ENCODE peak calls at places on chromosomes 6 and 20, in seven cellular contexts. One of them, this sample, is unnamed.

GRCh38 chr20:61790116-61790827 is 275.4 kb downstream of the TAF4 start:
- DNase-seq in NCI-H1092 treated with DMSO at 0.1 percent for 48 hours: no peak
- DNase-seq in endothelial cell: no peak
- DNase-seq in iPS-NIHi11: no peak
- DNase-seq in T-helper 22 cell: no peak
- DNase-seq in NCI-H460: no peak
- DNase-seq in progenitor cell of endocrine pancreas: no peak
- DNase-seq in this sample: no peak

GRCh38 chr20:10225439-10226080 is 6.9 kb downstream of the SNAP25 start:
- DNase-seq in progenitor cell of endocrine pancreas: no peak
- DNase-seq in iPS-NIHi11: peak
- DNase-seq in endothelial cell: peak
- DNase-seq in NCI-H460: no peak
- DNase-seq in NCI-H1092 treated with DMSO at 0.1 percent for 48 hours: peak
- DNase-seq in T-helper 22 cell: no peak
- DNase-seq in this sample: no peak

GRCh38 chr20:44170796-44171410 is 16.1 kb downstream of the JPH2 start:
- DNase-seq in T-helper 22 cell: no peak
- DNase-seq in iPS-NIHi11: no peak
- DNase-seq in NCI-H460: no peak
- DNase-seq in NCI-H1092 treated with DMSO at 0.1 percent for 48 hours: no peak
- DNase-seq in progenitor cell of endocrine pancreas: no peak
- DNase-seq in endothelial cell: no peak
- DNase-seq in this sample: no peak

GRCh38 chr6:36825996-36826395 is 13.2 kb downstream of the CPNE5 start:
- DNase-seq in iPS-NIHi11: no peak
- DNase-seq in endothelial cell: no peak
- DNase-seq in NCI-H460: no peak
- DNase-seq in NCI-H1092 treated with DMSO at 0.1 percent for 48 hours: no peak
- DNase-seq in T-helper 22 cell: no peak
- DNase-seq in progenitor cell of endocrine pancreas: no peak
- DNase-seq in this sample: no peak

GRCh38 chr6:50734488-50734887 is 21.2 kb downstream of the TFAP2D start:
- DNase-seq in progenitor cell of endocrine pancreas: no peak
- DNase-seq in NCI-H1092 treated with DMSO at 0.1 percent for 48 hours: no peak
- DNase-seq in NCI-H460: no peak
- DNase-seq in T-helper 22 cell: no peak
- DNase-seq in endothelial cell: no peak
- DNase-seq in iPS-NIHi11: no peak
- DNase-seq in this sample: no peak

GRCh38 chr6:6057442-6058053 is 50.8 kb upstream of the NRN1 start:
- DNase-seq in NCI-H460: peak
- DNase-seq in iPS-NIHi11: peak
- DNase-seq in T-helper 22 cell: no peak
- DNase-seq in endothelial cell: peak
- DNase-seq in NCI-H1092 treated with DMSO at 0.1 percent for 48 hours: peak
- DNase-seq in progenitor cell of endocrine pancreas: no peak
- DNase-seq in this sample: no peak

GRCh38 chr20:2301164-2301622 is 5.4 kb downstream of the TGM3 start:
- DNase-seq in progenitor cell of endocrine pancreas: no peak
- DNase-seq in T-helper 22 cell: no peak
- DNase-seq in endothelial cell: no peak
- DNase-seq in iPS-NIHi11: no peak
- DNase-seq in NCI-H1092 treated with DMSO at 0.1 percent for 48 hours: no peak
- DNase-seq in NCI-H460: peak
- DNase-seq in this sample: no peak

GRCh38 chr6:93177451-93177850 is 241.9 kb downstream of the EPHA7 start:
- DNase-seq in NCI-H460: no peak
- DNase-seq in progenitor cell of endocrine pancreas: no peak
- DNase-seq in T-helper 22 cell: no peak
- DNase-seq in NCI-H1092 treated with DMSO at 0.1 percent for 48 hours: no peak
- DNase-seq in endothelial cell: no peak
- DNase-seq in iPS-NIHi11: no peak
- DNase-seq in this sample: no peak

GRCh38 chr6:80607814-80608391 is 501.4 kb downstream of the BCKDHB start:
- DNase-seq in NCI-H1092 treated with DMSO at 0.1 percent for 48 hours: no peak
- DNase-seq in NCI-H460: peak
- DNase-seq in T-helper 22 cell: no peak
- DNase-seq in iPS-NIHi11: peak
- DNase-seq in progenitor cell of endocrine pancreas: no peak
- DNase-seq in endothelial cell: no peak
- DNase-seq in this sample: peak

GRCh38 chr20:23048283-23049200 is 930 bp downstream of the THBD start:
- DNase-seq in NCI-H460: no peak
- DNase-seq in endothelial cell: peak
- DNase-seq in iPS-NIHi11: peak
- DNase-seq in progenitor cell of endocrine pancreas: peak
- DNase-seq in NCI-H1092 treated with DMSO at 0.1 percent for 48 hours: peak
- DNase-seq in T-helper 22 cell: no peak
- DNase-seq in this sample: no peak

GRCh38 chr20:46253391-46253790 is 54.9 kb downstream of the CDH22 start:
- DNase-seq in progenitor cell of endocrine pancreas: no peak
- DNase-seq in iPS-NIHi11: peak
- DNase-seq in NCI-H460: peak
- DNase-seq in endothelial cell: peak
- DNase-seq in T-helper 22 cell: no peak
- DNase-seq in NCI-H1092 treated with DMSO at 0.1 percent for 48 hours: no peak
- DNase-seq in this sample: no peak

GRCh38 chr20:63309261-63310071 is 16.5 kb downstream of the COL20A1 start:
- DNase-seq in iPS-NIHi11: peak
- DNase-seq in T-helper 22 cell: no peak
- DNase-seq in progenitor cell of endocrine pancreas: peak
- DNase-seq in endothelial cell: peak
- DNase-seq in NCI-H460: peak
- DNase-seq in NCI-H1092 treated with DMSO at 0.1 percent for 48 hours: peak
- DNase-seq in this sample: no peak

This sample was measured in AG09319.